ENCODE peak calls at places on chromosome X, in four cellular contexts. F is left colon, J is T-helper 9 cell, K is stromal cell of bone marrow. Z is an unnamed sample.

GRCh38 chrX:124229374-124229773 is 103.1 kb upstream of the TEX13D start:
- DNase-seq in J (no peak), F (no peak), K (no peak), Z (no peak)

GRCh38 chrX:87299563-87300160 is 217.9 kb upstream of the KLHL4 start:
- DNase-seq in F (no peak), J (no peak), K (peak; percentile 1), Z (no peak)

GRCh38 chrX:1465261-1466231 is 12.8 kb upstream of the ASMTL start:
- DNase-seq in F (peak; percentile 12), K (no peak), J (no peak), Z (no peak)

GRCh38 chrX:132615396-132616131 is 126.7 kb upstream of the MBNL3 start:
- DNase-seq in F (no peak), K (no peak), J (peak; percentile 30), Z (peak; percentile 16)

GRCh38 chrX:30141966-30142365 is 73.4 kb upstream of the MAGEB2 start:
- DNase-seq in K (peak; percentile 1), J (no peak), F (no peak), Z (no peak)

GRCh38 chrX:23784487-23785301 is 1.7 kb downstream of the SAT1 start:
- DNase-seq in F (no peak), K (peak; percentile 73), J (no peak), Z (no peak)

GRCh38 chrX:29487714-29488113 is 727.6 kb upstream of the MAGEB2 start:
- DNase-seq in J (no peak), K (no peak), F (no peak), Z (no peak)

GRCh38 chrX:130091976-130092522 is 18.2 kb downstream of the ELF4 start:
- DNase-seq in F (peak; percentile 85), J (peak; percentile 78), K (no peak), Z (peak; percentile 93)

GRCh38 chrX:40153335-40154221 is 55.8 kb upstream of the BCOR start:
- DNase-seq in J (peak; percentile 52), K (no peak), F (peak; percentile 74), Z (peak; percentile 72)

GRCh38 chrX:124651031-124651430 is 304.7 kb downstream of the SH2D1A start:
- DNase-seq in F (no peak), J (no peak), K (no peak), Z (no peak)

GRCh38 chrX:140180585-140180984 is 215.3 kb upstream of the CXorf66 start:
- DNase-seq in K (no peak), F (no peak), J (no peak), Z (no peak)

GRCh38 chrX:38282044-38282443 is 45.3 kb downstream of the RPGR start:
- DNase-seq in F (no peak), J (no peak), K (no peak), Z (no peak)

GRCh38 chrX:71251456-71251973 is 2.4 kb downstream of the ZMYM3 start:
- DNase-seq in J (no peak), K (no peak), F (no peak), Z (no peak)

GRCh38 chrX:79243691-79244090 is 99.2 kb downstream of the GPR174 start:
- DNase-seq in J (no peak), K (no peak), F (no peak), Z (no peak)

GRCh38 chrX:47572773-47573333 is 9.4 kb upstream of the TIMP1 start:
- DNase-seq in J (no peak), F (no peak), K (no peak), Z (no peak)

GRCh38 chrX:37420756-37421155 is 71.6 kb downstream of the PRRG1 start:
- DNase-seq in J (no peak), F (no peak), K (no peak), Z (no peak)

GRCh38 chrX:139929876-139930275 is 3.0 kb downstream of the ATP11C start:
- DNase-seq in K (no peak), J (no peak), F (no peak), Z (no peak)

GRCh38 chrX:127519323-127519722 is 532.9 kb downstream of the ACTRT1 start:
- DNase-seq in F (no peak), K (no peak), J (no peak), Z (no peak)

GRCh38 chrX:13283512-13283911 is 36.3 kb downstream of the ATXN3L start:
- DNase-seq in F (no peak), J (no peak), K (no peak), Z (no peak)

GRCh38 chrX:71269801-71270395 is 13.5 kb upstream of the NONO start:
- DNase-seq in K (no peak), J (no peak), F (no peak), Z (no peak)

GRCh38 chrX:74540635-74541249 is 73.7 kb downstream of the RLIM start:
- DNase-seq in K (no peak), J (no peak), F (no peak), Z (no peak)

GRCh38 chrX:54484666-54485065 is 11.4 kb downstream of the FGD1 start:
- DNase-seq in J (no peak), K (no peak), F (no peak), Z (no peak)

GRCh38 chrX:78029663-78030062 is 60.2 kb upstream of the PGAM4 start:
- DNase-seq in J (no peak), K (peak; percentile 6), F (no peak), Z (peak; percentile 34)

GRCh38 chrX:72107320-72107719 is 24.4 kb downstream of the RTL5 start:
- DNase-seq in J (no peak), F (no peak), K (no peak), Z (no peak)

GRCh38 chrX:153926594-153926862 is 464 bp upstream of the ARHGAP4 start:
- DNase-seq in K (no peak), J (no peak), F (no peak), Z (peak; percentile 68)

GRCh38 chrX:153560000-153560399 is 38.9 kb downstream of the CCNQ start:
- DNase-seq in F (no peak), K (no peak), J (no peak), Z (no peak)

GRCh38 chrX:32126997-32127396 is 1055.2 kb upstream of the FTHL17 start:
- DNase-seq in K (no peak), J (no peak), F (no peak), Z (no peak)

GRCh38 chrX:75278991-75279390 is 5.1 kb downstream of the UPRT start:
- DNase-seq in K (no peak), J (no peak), F (no peak), Z (no peak)

GRCh38 chrX:136126892-136127406 is 20.4 kb upstream of the FHL1 start:
- DNase-seq in K (no peak), F (no peak), J (no peak), Z (no peak)

GRCh38 chrX:120450163-120450562 is 18.9 kb downstream of the LAMP2 start:
- DNase-seq in F (no peak), K (no peak), J (no peak), Z (no peak)

GRCh38 chrX:105618393-105619101 is 203.8 kb upstream of the NRK start:
- DNase-seq in F (no peak), K (no peak), J (no peak), Z (no peak)

GRCh38 chrX:110219920-110220319 is 98.0 kb downstream of the AMMECR1 start:
- DNase-seq in F (no peak), J (no peak), K (no peak), Z (no peak)

GRCh38 chrX:84240848-84241565 is 53.0 kb upstream of the RPS6KA6 start:
- DNase-seq in J (no peak), K (no peak), F (no peak), Z (peak; percentile 17)

Z was measured in mucosa of descending colon.